ENCODE peak calls at places on chromosomes 4 and X, in five cellular contexts. W is GM04504, U is iris pigment epithelial cell, V is foreskin keratinocyte, K is D341Med. F is an unnamed sample.

GRCh38 chr4:186829740-186830449 is 106.2 kb upstream of the FAT1 start:
- DNase-seq in V (no peak), K (no peak), U (peak; percentile 99), W (no peak), F (no peak)

GRCh38 chr4:11599044-11599443 is 170.3 kb upstream of the HS3ST1 start:
- DNase-seq in W (no peak), U (no peak), V (no peak), K (no peak), F (no peak)

GRCh38 chrX:135432881-135433521 is 11.3 kb downstream of the SMIM10L2A start:
- DNase-seq in W (no peak), U (no peak), V (no peak), K (no peak), F (no peak)

GRCh38 chr4:8702516-8703400 is 110.2 kb downstream of the CPZ start:
- DNase-seq in V (no peak), U (no peak), W (no peak), K (no peak), F (no peak)

GRCh38 chr4:153260553-153261306 is 56.5 kb downstream of the TRIM2 start:
- DNase-seq in V (no peak), W (peak; percentile 71), K (no peak), U (no peak), F (no peak)

GRCh38 chr4:7286798-7287197 is 94.5 kb downstream of the SORCS2 start:
- DNase-seq in W (no peak), U (no peak), V (no peak), K (no peak), F (no peak)

GRCh38 chr4:8547108-8547911 is 32.9 kb upstream of the GPR78 start:
- DNase-seq in U (peak; percentile 79), V (peak; percentile 81), K (peak; percentile 24), W (no peak), F (no peak)

GRCh38 chrX:63747331-63747730 is 37.7 kb downstream of the ARHGEF9 start:
- DNase-seq in K (no peak), U (peak; percentile 83), V (peak; percentile 1), W (peak; percentile 29), F (no peak)

GRCh38 chr4:184007891-184008290 is 102.8 kb downstream of the STOX2 start:
- DNase-seq in V (no peak), W (no peak), K (no peak), U (no peak), F (no peak)

GRCh38 chrX:74506310-74507115 is 85.2 kb downstream of the SLC16A2 start:
- DNase-seq in V (no peak), U (no peak), W (no peak), K (no peak), F (no peak)

GRCh38 chrX:154397888-154398667 is at the start of gene RPL10:
- DNase-seq in V (peak; percentile 82), W (peak; percentile 87), K (peak; percentile 91), U (peak; percentile 95), F (peak; percentile 96)

GRCh38 chrX:130173190-130173895 is 1.6 kb downstream of the RAB33A start:
- DNase-seq in W (peak; percentile 71), U (peak; percentile 82), V (no peak), K (no peak), F (no peak)

GRCh38 chr4:121256346-121256745 is 92.2 kb upstream of the TNIP3 start:
- DNase-seq in W (peak; percentile 83), V (peak; percentile 64), U (peak; percentile 98), K (no peak), F (no peak)

GRCh38 chrX:97835969-97836368 is 952.3 kb downstream of the RPA4 start:
- DNase-seq in V (no peak), W (no peak), U (no peak), K (no peak), F (no peak)

GRCh38 chr4:151822331-151822730 is 61.5 kb upstream of the GATB start:
- DNase-seq in K (no peak), U (no peak), V (no peak), W (no peak), F (no peak)

GRCh38 chrX:30489323-30489722 is 88.2 kb downstream of the TASL start:
- DNase-seq in V (no peak), U (no peak), K (no peak), W (peak; percentile 5), F (peak; percentile 7)

GRCh38 chr4:40953253-40954118 is 203.7 kb downstream of the NSUN7 start:
- DNase-seq in W (peak; percentile 27), U (no peak), V (no peak), K (no peak), F (no peak)

GRCh38 chr4:74692973-74693372 is 101.3 kb downstream of the BTC start:
- DNase-seq in W (no peak), V (no peak), K (no peak), U (no peak), F (no peak)